ENCODE peak calls at places on chromosome 1, in nine cellular contexts. I is uterus, G is transverse colon, S is substantia nigra, F is neuronal stem cell, U is tibial artery, Q is fibroblast of lung, K is pancreas, H is psoas muscle. O is an unnamed sample.

GRCh38 chr1:18302788-18303413 is 177.8 kb upstream of the KLHDC7A start:
- DNase-seq in I (no peak), K (no peak), F (no peak), U (no peak), H (no peak), Q (no peak), G (no peak), S (no peak), O (no peak)

GRCh38 chr1:5725406-5725805 is 266.8 kb downstream of the NPHP4 start:
- DNase-seq in F (no peak), G (no peak), K (no peak), H (no peak), Q (no peak), I (no peak), S (no peak), U (no peak), O (no peak)

GRCh38 chr1:43818691-43819090 is 111.4 kb downstream of the ST3GAL3 start:
- DNase-seq in H (no peak), K (no peak), Q (no peak), F (no peak), U (no peak), G (no peak), S (no peak), I (no peak), O (no peak)

GRCh38 chr1:17680335-17680734 is 74.8 kb upstream of the ACTL8 start:
- DNase-seq in S (no peak), U (no peak), Q (no peak), F (no peak), G (no peak), K (no peak), I (no peak), H (no peak), O (peak; percentile 35)

GRCh38 chr1:31487143-31487542 is 74.1 kb downstream of the SERINC2 start:
- DNase-seq in Q (no peak), K (no peak), U (no peak), S (no peak), G (no peak), H (no peak), F (no peak), I (no peak), O (no peak)

GRCh38 chr1:215599418-215599817 is 32.3 kb downstream of the KCTD3 start:
- DNase-seq in K (no peak), Q (peak; percentile 79), S (no peak), G (no peak), I (no peak), F (no peak), H (no peak), U (no peak), O (no peak)

GRCh38 chr1:78606274-78606673 is 14.0 kb upstream of the IFI44L start:
- DNase-seq in H (no peak), U (no peak), K (no peak), I (no peak), Q (no peak), F (no peak), G (no peak), S (no peak), O (no peak)

GRCh38 chr1:40404670-40405462 is 31.3 kb downstream of the SMAP2 start:
- DNase-seq in F (peak; percentile 31), G (no peak), K (no peak), S (peak; percentile 31), H (no peak), Q (peak; percentile 54), I (peak; percentile 40), U (no peak), O (no peak)

DNA sequence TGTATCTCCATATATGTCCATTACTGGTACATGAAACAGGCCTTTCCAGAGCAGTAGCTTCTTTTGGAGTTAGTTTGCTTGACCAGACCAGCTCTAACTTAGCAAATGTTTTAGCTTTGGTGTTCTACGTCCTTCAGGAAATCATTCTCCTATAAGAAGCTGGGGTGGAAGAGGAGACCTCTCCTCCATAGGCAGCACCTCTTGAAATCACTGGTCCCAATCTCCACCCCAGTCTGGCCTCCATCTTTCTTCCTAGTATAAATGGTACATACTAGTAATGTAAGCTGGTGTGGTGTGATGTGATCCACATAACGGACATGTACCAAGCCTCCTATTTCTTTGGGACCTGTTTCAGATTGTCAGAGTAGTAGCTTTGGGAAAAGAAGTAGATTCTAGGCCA is 171.4 kb downstream of the DHRS3 start:
- DNase-seq in I (no peak), U (no peak), K (no peak), S (no peak), Q (no peak), H (no peak), F (no peak), G (no peak), O (no peak)
- H3K27ac ChIP-seq in I (peak overlapping the region; percentile 67), U (peak overlapping the region; percentile 86), K (no peak overlapping the region), S (no peak overlapping the region), Q (no peak overlapping the region), H (peak overlapping the region; percentile 85), F (no peak overlapping the region), G (peak overlapping the region; percentile 81), O (no peak overlapping the region)

GRCh38 chr1:93910305-93910704 is 1.1 kb upstream of the GCLM start:
- DNase-seq in U (no peak), Q (no peak), H (no peak), G (no peak), I (no peak), K (no peak), S (no peak), F (no peak), O (no peak)
- H3K27ac ChIP-seq in U (peak overlapping the region; percentile 74), Q (no peak overlapping the region), H (peak overlapping the region; percentile 82), G (peak overlapping the region; percentile 87), I (no peak overlapping the region), K (no peak overlapping the region), S (no peak overlapping the region), F (no peak overlapping the region), O (no peak overlapping the region)

GRCh38 chr1:113291777-113292659 is 98.3 kb upstream of the MAGI3 start:
- DNase-seq in G (no peak), Q (no peak), I (no peak), F (no peak), U (no peak), S (no peak), H (no peak), K (no peak), O (no peak)
- H3K27ac ChIP-seq in G (peak overlapping the region; percentile 31), Q (no peak overlapping the region), I (no peak overlapping the region), F (no peak overlapping the region), U (no peak overlapping the region), S (no peak overlapping the region), H (no peak overlapping the region), K (peak overlapping the region; percentile 19), O (no peak overlapping the region)

GRCh38 chr1:32797456-32797855 is 19.7 kb downstream of the YARS1 start:
- DNase-seq in S (no peak), U (no peak), H (no peak), K (no peak), G (no peak), I (no peak), Q (no peak), F (no peak), O (no peak)
- H3K27ac ChIP-seq in S (no peak overlapping the region), U (no peak overlapping the region), H (no peak overlapping the region), K (no peak overlapping the region), G (no peak overlapping the region), I (no peak overlapping the region), Q (no peak overlapping the region), F (no peak overlapping the region), O (no peak overlapping the region)

O was measured in caudate nucleus.